ENCODE peak calls at places on chromosome 15, in seven cellular contexts. One of them, this sample, is unnamed.

GRCh38 chr15:41501961-41502786 is 8.5 kb downstream of the ITPKA start:
- DNase-seq in heart right ventricle: no peak
- DNase-seq in foreskin fibroblast: no peak
- DNase-seq in lung: no peak
- DNase-seq in neural crest cell: no peak
- DNase-seq in neural progenitor cell: peak
- DNase-seq in astrocyte of the spinal cord: no peak
- DNase-seq in this sample: no peak

GRCh38 chr15:92801774-92802464 is 98.2 kb upstream of the CHD2 start:
- DNase-seq in astrocyte of the spinal cord: peak
- DNase-seq in lung: no peak
- DNase-seq in heart right ventricle: peak
- DNase-seq in foreskin fibroblast: peak
- DNase-seq in neural progenitor cell: no peak
- DNase-seq in neural crest cell: no peak
- DNase-seq in this sample: peak

GRCh38 chr15:59260090-59260489 is 53.4 kb downstream of the LDHAL6B start:
- DNase-seq in foreskin fibroblast: no peak
- DNase-seq in neural progenitor cell: peak
- DNase-seq in lung: no peak
- DNase-seq in neural crest cell: peak
- DNase-seq in heart right ventricle: no peak
- DNase-seq in astrocyte of the spinal cord: no peak
- DNase-seq in this sample: no peak

GRCh38 chr15:59587085-59587826 is 24.3 kb upstream of the GCNT3 start:
- DNase-seq in astrocyte of the spinal cord: no peak
- DNase-seq in foreskin fibroblast: no peak
- DNase-seq in neural progenitor cell: no peak
- DNase-seq in heart right ventricle: no peak
- DNase-seq in lung: no peak
- DNase-seq in neural crest cell: no peak
- DNase-seq in this sample: no peak

GRCh38 chr15:29656636-29657475 is 165.4 kb downstream of the TJP1 start:
- DNase-seq in astrocyte of the spinal cord: no peak
- DNase-seq in heart right ventricle: no peak
- DNase-seq in foreskin fibroblast: no peak
- DNase-seq in lung: no peak
- DNase-seq in neural crest cell: peak
- DNase-seq in neural progenitor cell: peak
- DNase-seq in this sample: no peak

GRCh38 chr15:42374810-42375209 is 15.5 kb downstream of the CAPN3 start:
- DNase-seq in lung: no peak
- DNase-seq in neural crest cell: no peak
- DNase-seq in heart right ventricle: no peak
- DNase-seq in foreskin fibroblast: no peak
- DNase-seq in astrocyte of the spinal cord: no peak
- DNase-seq in neural progenitor cell: no peak
- DNase-seq in this sample: no peak

GRCh38 chr15:65466901-65467300 is 44.2 kb upstream of the IGDCC4 start:
- DNase-seq in heart right ventricle: no peak
- DNase-seq in neural crest cell: no peak
- DNase-seq in lung: no peak
- DNase-seq in foreskin fibroblast: no peak
- DNase-seq in neural progenitor cell: no peak
- DNase-seq in astrocyte of the spinal cord: no peak
- DNase-seq in this sample: no peak

GRCh38 chr15:46014532-46014931 is 379.7 kb downstream of the SQOR start:
- DNase-seq in heart right ventricle: no peak
- DNase-seq in lung: no peak
- DNase-seq in neural progenitor cell: no peak
- DNase-seq in neural crest cell: no peak
- DNase-seq in foreskin fibroblast: no peak
- DNase-seq in astrocyte of the spinal cord: no peak
- DNase-seq in this sample: no peak

GRCh38 chr15:51322622-51323296 is 15.6 kb downstream of the CYP19A1 start:
- DNase-seq in lung: peak
- DNase-seq in neural crest cell: no peak
- DNase-seq in neural progenitor cell: no peak
- DNase-seq in heart right ventricle: peak
- DNase-seq in foreskin fibroblast: no peak
- DNase-seq in astrocyte of the spinal cord: no peak
- DNase-seq in this sample: no peak

GRCh38 chr15:48059786-48060185 is 61.0 kb upstream of the SLC24A5 start:
- DNase-seq in astrocyte of the spinal cord: peak
- DNase-seq in heart right ventricle: peak
- DNase-seq in neural progenitor cell: no peak
- DNase-seq in neural crest cell: no peak
- DNase-seq in foreskin fibroblast: no peak
- DNase-seq in lung: peak
- DNase-seq in this sample: no peak

GRCh38 chr15:45549831-45550230 is 27.3 kb upstream of the SLC30A4 start:
- DNase-seq in heart right ventricle: no peak
- DNase-seq in lung: no peak
- DNase-seq in neural crest cell: no peak
- DNase-seq in neural progenitor cell: no peak
- DNase-seq in astrocyte of the spinal cord: peak
- DNase-seq in foreskin fibroblast: peak
- DNase-seq in this sample: peak

GRCh38 chr15:52789601-52790165 is 453 bp downstream of the ONECUT1 start:
- DNase-seq in astrocyte of the spinal cord: peak
- DNase-seq in foreskin fibroblast: no peak
- DNase-seq in heart right ventricle: no peak
- DNase-seq in neural progenitor cell: peak
- DNase-seq in lung: no peak
- DNase-seq in neural crest cell: no peak
- DNase-seq in this sample: no peak

GRCh38 chr15:34435658-34436057 is 1.9 kb downstream of the GOLGA8A start:
- DNase-seq in astrocyte of the spinal cord: no peak
- DNase-seq in lung: no peak
- DNase-seq in neural progenitor cell: peak
- DNase-seq in foreskin fibroblast: no peak
- DNase-seq in heart right ventricle: no peak
- DNase-seq in neural crest cell: no peak
- DNase-seq in this sample: no peak

GRCh38 chr15:34436126-34436955 is 1.3 kb downstream of the GOLGA8A start:
- DNase-seq in neural crest cell: peak
- DNase-seq in neural progenitor cell: peak
- DNase-seq in lung: no peak
- DNase-seq in astrocyte of the spinal cord: peak
- DNase-seq in foreskin fibroblast: no peak
- DNase-seq in heart right ventricle: no peak
- DNase-seq in this sample: no peak

GRCh38 chr15:34434627-34435305 is 2.8 kb downstream of the GOLGA8A start:
- DNase-seq in foreskin fibroblast: no peak
- DNase-seq in neural crest cell: no peak
- DNase-seq in lung: no peak
- DNase-seq in astrocyte of the spinal cord: no peak
- DNase-seq in neural progenitor cell: no peak
- DNase-seq in heart right ventricle: no peak
- DNase-seq in this sample: no peak

GRCh38 chr15:34437687-34438086 is at the start of gene GOLGA8A:
- DNase-seq in heart right ventricle: peak
- DNase-seq in lung: peak
- DNase-seq in neural progenitor cell: peak
- DNase-seq in astrocyte of the spinal cord: peak
- DNase-seq in neural crest cell: peak
- DNase-seq in foreskin fibroblast: peak
- DNase-seq in this sample: no peak

GRCh38 chr15:34436956-34437442 is 609 bp downstream of the GOLGA8A start:
- DNase-seq in neural crest cell: peak
- DNase-seq in heart right ventricle: peak
- DNase-seq in foreskin fibroblast: peak
- DNase-seq in astrocyte of the spinal cord: peak
- DNase-seq in lung: no peak
- DNase-seq in neural progenitor cell: peak
- DNase-seq in this sample: no peak
- TF ChIP-seq CTCF in neural crest cell: no peak
- TF ChIP-seq CTCF in heart right ventricle: no peak
- TF ChIP-seq CTCF in foreskin fibroblast: no peak
- TF ChIP-seq CTCF in astrocyte of the spinal cord: peak
- TF ChIP-seq CTCF in lung: no peak
- TF ChIP-seq CTCF in neural progenitor cell: peak
- TF ChIP-seq CTCF in this sample: no peak

DNA sequence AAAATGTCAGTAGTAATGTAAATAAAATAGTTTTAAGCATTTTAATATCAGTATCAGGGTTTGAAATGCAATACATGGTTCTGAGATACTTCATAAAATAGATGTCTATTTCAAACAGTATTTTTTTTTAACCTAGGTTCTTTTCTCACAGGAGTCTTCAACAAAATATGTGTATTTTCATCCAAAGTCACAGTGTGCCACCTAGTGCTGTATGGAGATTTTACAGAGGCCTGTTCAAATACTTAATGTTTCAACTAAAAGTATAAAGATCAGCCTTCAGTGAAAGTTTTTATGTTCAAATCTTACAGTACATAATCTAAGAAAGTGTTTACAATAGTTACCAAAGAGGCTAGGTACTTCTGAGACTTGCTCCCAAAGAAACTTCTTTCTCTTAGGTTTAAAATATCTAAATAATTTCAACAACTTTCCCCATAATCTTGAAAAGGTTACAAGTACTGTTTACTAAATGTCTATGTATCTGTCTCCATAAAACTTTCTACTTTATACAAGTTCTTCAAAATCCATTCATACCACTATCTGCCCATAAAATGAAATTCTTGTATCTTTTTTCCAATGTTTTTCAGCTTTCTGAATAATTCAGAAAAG is 38.3 kb downstream of the SCAPER start:
- DNase-seq in lung: no peak
- DNase-seq in astrocyte of the spinal cord: peak
- DNase-seq in heart right ventricle: no peak
- DNase-seq in neural progenitor cell: peak
- DNase-seq in neural crest cell: peak
- DNase-seq in foreskin fibroblast: peak
- DNase-seq in this sample: peak
- TF ChIP-seq CTCF in lung: no peak
- TF ChIP-seq CTCF in astrocyte of the spinal cord: peak
- TF ChIP-seq CTCF in heart right ventricle: peak
- TF ChIP-seq CTCF in neural progenitor cell: peak
- TF ChIP-seq CTCF in neural crest cell: peak
- TF ChIP-seq CTCF in foreskin fibroblast: peak
- TF ChIP-seq CTCF in this sample: peak

GRCh38 chr15:80202016-80202315 is 49.2 kb downstream of the FAH start:
- DNase-seq in heart right ventricle: no peak
- DNase-seq in neural crest cell: no peak
- DNase-seq in astrocyte of the spinal cord: no peak
- DNase-seq in foreskin fibroblast: no peak
- DNase-seq in neural progenitor cell: no peak
- DNase-seq in lung: peak
- DNase-seq in this sample: no peak

GRCh38 chr15:80204231-80204630 is 47.8 kb downstream of the CTXND1 start:
- DNase-seq in foreskin fibroblast: no peak
- DNase-seq in neural progenitor cell: no peak
- DNase-seq in astrocyte of the spinal cord: no peak
- DNase-seq in heart right ventricle: no peak
- DNase-seq in lung: no peak
- DNase-seq in neural crest cell: no peak
- DNase-seq in this sample: no peak

GRCh38 chr15:80202641-80203360 is 49.2 kb downstream of the CTXND1 start:
- DNase-seq in neural progenitor cell: no peak
- DNase-seq in neural crest cell: no peak
- DNase-seq in heart right ventricle: no peak
- DNase-seq in lung: peak
- DNase-seq in astrocyte of the spinal cord: no peak
- DNase-seq in foreskin fibroblast: no peak
- DNase-seq in this sample: no peak

GRCh38 chr15:80201256-80202015 is 48.6 kb downstream of the FAH start:
- DNase-seq in neural crest cell: no peak
- DNase-seq in astrocyte of the spinal cord: no peak
- DNase-seq in neural progenitor cell: no peak
- DNase-seq in heart right ventricle: no peak
- DNase-seq in foreskin fibroblast: no peak
- DNase-seq in lung: peak
- DNase-seq in this sample: no peak

DNA sequence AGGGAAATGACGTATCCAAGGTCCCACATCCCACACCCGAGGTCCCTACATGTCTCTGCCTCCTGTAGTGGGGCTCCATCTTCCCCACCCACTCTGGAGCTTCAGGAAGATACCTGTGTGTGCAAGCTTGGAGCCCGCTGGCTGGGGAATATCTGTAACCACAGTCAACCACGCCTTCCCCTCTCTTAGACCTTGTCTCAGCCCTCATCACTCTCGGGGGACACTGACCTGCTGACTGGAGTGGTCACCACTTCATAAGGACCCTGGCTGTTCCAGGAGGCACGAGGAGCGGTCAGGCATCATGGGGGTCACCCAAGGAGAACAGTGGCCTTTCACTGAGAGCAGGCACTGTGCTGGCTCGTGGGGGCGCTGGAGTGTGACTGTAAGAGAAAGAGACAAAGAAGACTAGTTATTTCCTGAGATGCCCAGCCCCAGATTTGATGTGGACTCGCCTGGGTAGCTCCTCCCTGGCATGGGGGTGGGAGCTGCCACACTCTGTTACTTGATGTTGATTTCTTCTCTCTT is 48.6 kb downstream of the CTXND1 start:
- DNase-seq in foreskin fibroblast: no peak
- DNase-seq in heart right ventricle: no peak
- DNase-seq in astrocyte of the spinal cord: no peak
- DNase-seq in neural progenitor cell: no peak
- DNase-seq in neural crest cell: no peak
- DNase-seq in lung: no peak
- DNase-seq in this sample: no peak
- TF ChIP-seq CTCF in foreskin fibroblast: no peak
- TF ChIP-seq CTCF in heart right ventricle: no peak
- TF ChIP-seq CTCF in astrocyte of the spinal cord: no peak
- TF ChIP-seq CTCF in neural progenitor cell: no peak
- TF ChIP-seq CTCF in neural crest cell: no peak
- TF ChIP-seq CTCF in lung: no peak
- TF ChIP-seq CTCF in this sample: no peak

GRCh38 chr15:69213786-69214185 is 53.4 kb downstream of the GLCE start:
- DNase-seq in neural crest cell: no peak
- DNase-seq in heart right ventricle: no peak
- DNase-seq in foreskin fibroblast: no peak
- DNase-seq in lung: no peak
- DNase-seq in neural progenitor cell: no peak
- DNase-seq in astrocyte of the spinal cord: no peak
- DNase-seq in this sample: no peak
- TF ChIP-seq CTCF in neural crest cell: peak
- TF ChIP-seq CTCF in heart right ventricle: no peak
- TF ChIP-seq CTCF in foreskin fibroblast: no peak
- TF ChIP-seq CTCF in lung: no peak
- TF ChIP-seq CTCF in neural progenitor cell: peak
- TF ChIP-seq CTCF in astrocyte of the spinal cord: peak
- TF ChIP-seq CTCF in this sample: peak